ENCODE peak calls at places on chromosomes 12 and 14, in five cellular contexts. One of them, this sample, is unnamed.

GRCh38 chr12:29709641-29710040 is 74.1 kb downstream of the TMTC1 start:
- DNase-seq in AG08396: no peak
- DNase-seq in fibroblast of the aortic adventitia: no peak
- DNase-seq in CD4-positive, alpha-beta T cell: no peak
- DNase-seq in left colon: no peak
- DNase-seq in this sample: no peak

GRCh38 chr14:91202234-91202974 is 42.1 kb downstream of the GPR68 start:
- DNase-seq in AG08396: no peak
- DNase-seq in fibroblast of the aortic adventitia: peak; percentile 75
- DNase-seq in CD4-positive, alpha-beta T cell: no peak
- DNase-seq in left colon: no peak
- DNase-seq in this sample: peak; percentile 91

GRCh38 chr14:92657457-92658142 is 90.8 kb downstream of the LGMN start:
- DNase-seq in AG08396: no peak
- DNase-seq in fibroblast of the aortic adventitia: no peak
- DNase-seq in CD4-positive, alpha-beta T cell: no peak
- DNase-seq in left colon: peak; percentile 33
- DNase-seq in this sample: peak; percentile 90

GRCh38 chr12:1801285-1801975 is 18.9 kb upstream of the LRTM2 start:
- DNase-seq in AG08396: no peak
- DNase-seq in fibroblast of the aortic adventitia: peak; percentile 31
- DNase-seq in CD4-positive, alpha-beta T cell: no peak
- DNase-seq in left colon: no peak
- DNase-seq in this sample: no peak

GRCh38 chr14:55583942-55584468 is 4.0 kb downstream of the KTN1 start:
- DNase-seq in AG08396: no peak
- DNase-seq in fibroblast of the aortic adventitia: no peak
- DNase-seq in CD4-positive, alpha-beta T cell: no peak
- DNase-seq in left colon: no peak
- DNase-seq in this sample: no peak

GRCh38 chr12:47775100-47775911 is 2.3 kb downstream of the SLC48A1 start:
- DNase-seq in AG08396: no peak
- DNase-seq in fibroblast of the aortic adventitia: peak; percentile 48
- DNase-seq in CD4-positive, alpha-beta T cell: no peak
- DNase-seq in left colon: no peak
- DNase-seq in this sample: no peak

GRCh38 chr12:7096006-7096903 is 4.0 kb upstream of the C1R start:
- DNase-seq in AG08396: no peak
- DNase-seq in fibroblast of the aortic adventitia: no peak
- DNase-seq in CD4-positive, alpha-beta T cell: no peak
- DNase-seq in left colon: no peak
- DNase-seq in this sample: peak; percentile 78

GRCh38 chr12:34404377-34405285 is 382.3 kb downstream of the ALG10 start:
- DNase-seq in AG08396: no peak
- DNase-seq in fibroblast of the aortic adventitia: no peak
- DNase-seq in CD4-positive, alpha-beta T cell: no peak
- DNase-seq in left colon: peak; percentile 0
- DNase-seq in this sample: peak; percentile 14

GRCh38 chr12:131132118-131132892 is 178.6 kb downstream of the ADGRD1 start:
- DNase-seq in AG08396: peak; percentile 47
- DNase-seq in fibroblast of the aortic adventitia: peak; percentile 51
- DNase-seq in CD4-positive, alpha-beta T cell: peak; percentile 67
- DNase-seq in left colon: peak; percentile 73
- DNase-seq in this sample: peak; percentile 90

GRCh38 chr14:70708717-70709570 is 67.2 kb downstream of the TTC9 start:
- DNase-seq in AG08396: no peak
- DNase-seq in fibroblast of the aortic adventitia: no peak
- DNase-seq in CD4-positive, alpha-beta T cell: no peak
- DNase-seq in left colon: no peak
- DNase-seq in this sample: no peak

This sample was measured in posterior vena cava.